ENCODE peak calls at places on chromosomes 16 and 17, in nine cellular contexts. H, I, Y, S, C, M, O, F and N are unnamed samples.
A peak's percentile ranks its signal among the peaks of the same experiment; 100 is the strongest.

GRCh38 chr17:83069931-83070374 is 9.5 kb upstream of the METRNL start:
- DNase-seq in O (no peak), H (peak; percentile 8), S (no peak), Y (no peak), F (no peak), C (peak; percentile 44), M (no peak), I (no peak), N (no peak)

GRCh38 chr16:79182618-79183017 is 417.9 kb downstream of the MAF start:
- DNase-seq in H (no peak), S (no peak), M (no peak), F (no peak), C (no peak), Y (no peak), I (no peak), O (no peak), N (no peak)

GRCh38 chr16:68380348-68380670 is 68.0 kb downstream of the SMPD3 start:
- DNase-seq in M (no peak), C (no peak), F (no peak), Y (no peak), H (no peak), I (no peak), S (no peak), O (no peak), N (no peak)

GRCh38 chr16:85436636-85437160 is 176.4 kb upstream of the GSE1 start:
- DNase-seq in Y (peak; percentile 88), O (no peak), S (no peak), C (no peak), F (no peak), H (no peak), M (no peak), I (peak; percentile 57), N (no peak)

GRCh38 chr16:81645303-81645702 is 133.8 kb upstream of the PLCG2 start:
- DNase-seq in H (peak; percentile 39), O (no peak), M (no peak), C (peak; percentile 63), F (no peak), S (no peak), I (no peak), Y (no peak), N (no peak)

GRCh38 chr17:32515677-32516383 is 29.0 kb downstream of the CDK5R1 start:
- DNase-seq in M (no peak), Y (no peak), F (no peak), C (no peak), O (peak; percentile 69), S (no peak), H (no peak), I (no peak), N (no peak)

GRCh38 chr17:57362797-57363556 is 106.7 kb downstream of the MSI2 start:
- DNase-seq in O (no peak), I (no peak), S (no peak), Y (no peak), F (no peak), H (no peak), M (no peak), C (no peak), N (no peak)

GRCh38 chr16:66426112-66427035 is 721 bp upstream of the BEAN1 start:
- DNase-seq in O (peak; percentile 11), S (no peak), H (no peak), C (no peak), Y (no peak), F (no peak), I (no peak), M (no peak), N (no peak)

GRCh38 chr17:46732754-46733398 is 85.6 kb downstream of the WNT3 start:
- DNase-seq in F (no peak), H (no peak), I (no peak), Y (peak; percentile 69), S (no peak), M (no peak), C (no peak), O (no peak), N (no peak)

GRCh38 chr16:78300469-78300868 is 201.0 kb downstream of the WWOX start:
- DNase-seq in M (no peak), C (no peak), O (no peak), F (no peak), S (no peak), Y (no peak), I (no peak), H (no peak), N (no peak)

GRCh38 chr16:2047330-2048115 is at the start of the genes NTHL1 and TSC2:
- DNase-seq in M (peak; percentile 95), S (peak; percentile 82), C (peak; percentile 98), F (peak; percentile 67), H (peak; percentile 97), O (peak; percentile 89), I (peak; percentile 97), Y (peak; percentile 97), N (peak; percentile 86)

GRCh38 chr17:386145-386876 is 33.7 kb upstream of the RPH3AL start:
- DNase-seq in M (peak; percentile 63), S (peak; percentile 27), F (no peak), H (peak; percentile 84), I (peak; percentile 87), C (peak; percentile 87), Y (peak; percentile 86), O (peak; percentile 64), N (peak; percentile 76)

GRCh38 chr17:8366231-8366630 is 10.3 kb downstream of the KRABD2 start:
- DNase-seq in M (no peak), H (no peak), C (no peak), S (no peak), F (no peak), I (no peak), O (no peak), Y (no peak), N (no peak)

GRCh38 chr17:50056217-50056960 is 479 bp downstream of the ITGA3 start:
- DNase-seq in H (peak; percentile 48), C (peak; percentile 80), S (no peak), F (no peak), M (peak; percentile 29), I (peak; percentile 76), Y (peak; percentile 84), O (peak; percentile 48), N (peak; percentile 82)

GRCh38 chr17:50058296-50058945 is 2.5 kb downstream of the ITGA3 start:
- DNase-seq in F (no peak), H (no peak), C (no peak), S (no peak), O (no peak), Y (no peak), I (no peak), M (no peak), N (no peak)

GRCh38 chr17:50057521-50057991 is 1.6 kb downstream of the ITGA3 start:
- DNase-seq in M (no peak), C (no peak), F (no peak), Y (no peak), O (no peak), I (peak; percentile 49), H (no peak), S (no peak), N (no peak)

GRCh38 chr17:50055426-50056216 is at the start of gene ITGA3:
- DNase-seq in C (peak; percentile 90), Y (peak; percentile 85), M (peak; percentile 68), H (peak; percentile 76), S (peak; percentile 49), F (no peak), O (peak; percentile 49), I (peak; percentile 89), N (peak; percentile 96)

DNA sequence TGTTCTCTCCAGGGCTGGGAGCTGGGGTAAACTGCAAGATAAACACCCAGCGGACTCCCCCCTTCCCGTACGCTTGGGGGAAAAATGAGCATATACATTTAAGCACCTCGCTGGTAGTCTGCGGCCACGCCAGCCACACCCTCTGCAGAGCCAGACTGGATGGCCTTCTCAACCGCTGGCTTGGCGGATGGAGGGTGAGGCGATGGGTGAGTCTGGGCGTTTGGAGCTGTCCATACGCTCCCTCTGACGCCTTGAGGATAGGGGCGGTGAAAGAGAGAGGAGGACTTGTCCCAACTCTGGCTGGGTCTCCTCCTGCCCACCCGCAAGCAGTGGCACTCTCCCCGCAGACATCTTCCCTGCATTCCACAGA is 1.0 kb downstream of the ITGA3 start:
- DNase-seq in S (no peak), Y (no peak), H (no peak), F (no peak), O (no peak), M (no peak), C (no peak), I (peak; percentile 40), N (peak; percentile 55)
- H3K4me1 ChIP-seq in S (peaks cover 11% of the 10 kb centered on the region), Y (no peaks in the 10 kb centered on the region), H (peaks cover 59% of the 10 kb centered on the region), F (peaks cover 99% of the 10 kb centered on the region), O (peaks cover 10% of the 10 kb centered on the region), M (peaks cover 20% of the 10 kb centered on the region), C (peaks cover 84% of the 10 kb centered on the region), I (peaks cover 98% of the 10 kb centered on the region), N (peaks cover 74% of the 10 kb centered on the region)

GRCh38 chr16:75647138-75647491 is 350 bp downstream of the KARS1 start:
- DNase-seq in M (no peak), H (no peak), C (no peak), Y (no peak), I (no peak), O (no peak), F (no peak), S (no peak), N (no peak)

GRCh38 chr16:75644240-75645012 is 3.0 kb downstream of the KARS1 start:
- DNase-seq in S (no peak), H (no peak), O (peak; percentile 27), Y (no peak), I (no peak), M (no peak), C (no peak), F (no peak), N (no peak)

GRCh38 chr16:75648265-75649076 is 898 bp downstream of the TERF2IP start:
- DNase-seq in I (peak; percentile 86), H (peak; percentile 85), O (peak; percentile 89), C (peak; percentile 90), M (peak; percentile 86), Y (peak; percentile 89), F (no peak), S (peak; percentile 67), N (peak; percentile 77)

GRCh38 chr16:75647492-75648264 is at the start of the genes KARS1 and TERF2IP:
- DNase-seq in Y (peak; percentile 94), S (peak; percentile 89), C (peak; percentile 95), O (peak; percentile 95), F (peak; percentile 63), M (peak; percentile 97), I (peak; percentile 93), H (peak; percentile 92), N (peak; percentile 94)
- H3K4me1 ChIP-seq in Y (peaks cover 31% of the 10 kb centered on the region), S (peaks cover 52% of the 10 kb centered on the region), C (peaks cover 51% of the 10 kb centered on the region), O (peaks cover 53% of the 10 kb centered on the region), F (peaks cover 72% of the 10 kb centered on the region), M (peaks cover 62% of the 10 kb centered on the region), I (peaks cover 65% of the 10 kb centered on the region), H (peaks cover 59% of the 10 kb centered on the region), N (peaks cover 22% of the 10 kb centered on the region)

DNA sequence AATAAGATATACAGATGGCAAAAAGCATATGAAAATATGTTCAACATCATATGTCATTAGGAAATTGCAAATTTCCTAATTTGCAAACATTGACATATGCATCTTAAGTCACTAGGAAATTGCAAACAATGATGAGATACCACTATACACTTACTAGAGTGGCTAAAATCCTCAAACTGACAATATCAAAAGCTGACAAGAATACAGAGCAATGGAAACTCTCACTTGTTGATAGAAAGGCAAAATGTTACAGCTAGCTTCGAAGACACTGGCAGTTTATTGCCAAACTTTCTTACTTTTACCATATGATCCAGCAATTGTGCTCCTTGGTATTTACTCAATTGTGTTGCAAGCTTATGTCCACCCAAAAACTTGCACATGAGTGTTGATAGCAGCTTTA is 5.0 kb upstream of the IL4R start:
- DNase-seq in M (no peak), C (no peak), I (no peak), H (no peak), F (no peak), S (no peak), O (no peak), Y (no peak), N (no peak)
- H3K4me1 ChIP-seq in M (peaks cover 6% of the 10 kb centered on the region), C (peaks cover 21% of the 10 kb centered on the region), I (peaks cover 27% of the 10 kb centered on the region), H (no peaks in the 10 kb centered on the region), F (peaks cover 21% of the 10 kb centered on the region), S (peaks cover 5% of the 10 kb centered on the region), O (peaks cover 9% of the 10 kb centered on the region), Y (no peaks in the 10 kb centered on the region), N (peaks cover 6% of the 10 kb centered on the region)

GRCh38 chr16:75249441-75249840 is 2.0 kb downstream of the BCAR1 start:
- DNase-seq in S (no peak), C (no peak), O (no peak), I (no peak), M (no peak), H (no peak), Y (no peak), F (no peak), N (no peak)
- H3K4me1 ChIP-seq in S (peaks cover 10% of the 10 kb centered on the region), C (peaks cover 91% of the 10 kb centered on the region), O (no peaks in the 10 kb centered on the region), I (peaks cover 95% of the 10 kb centered on the region), M (no peaks in the 10 kb centered on the region), H (peaks cover 86% of the 10 kb centered on the region), Y (peaks cover 8% of the 10 kb centered on the region), F (peaks cover 95% of the 10 kb centered on the region), N (peaks cover 86% of the 10 kb centered on the region)